ENCODE peak calls at places on chromosomes 3 and 15, in six cellular contexts. Y is neural crest cell; N is psoas muscle; J is bronchial epithelial cell; D is heart right ventricle; T is CD4-positive, alpha-beta T cell. M is an unnamed sample.

GRCh38 chr3:86954226-86954625 is 36.7 kb downstream of the VGLL3 start:
- DNase-seq in Y (no peak), N (no peak), J (peak), D (no peak), T (no peak), M (no peak)

GRCh38 chr3:122021037-122021436 is 1.0 kb downstream of the ILDR1 start:
- DNase-seq in Y (no peak), N (no peak), J (no peak), D (no peak), T (no peak), M (no peak)

GRCh38 chr15:49297584-49297983 is 125.5 kb upstream of the FGF7 start:
- DNase-seq in Y (no peak), N (no peak), J (no peak), D (no peak), T (no peak), M (no peak)

GRCh38 chr3:151559736-151560135 is 98.9 kb upstream of the IGSF10 start:
- DNase-seq in Y (no peak), N (no peak), J (no peak), D (no peak), T (no peak), M (no peak)

GRCh38 chr3:177574232-177574856 is 377.1 kb upstream of the TBL1XR1 start:
- DNase-seq in Y (peak), N (no peak), J (peak), D (no peak), T (no peak), M (no peak)

GRCh38 chr15:66653852-66654251 is 48.2 kb upstream of the SMAD6 start:
- DNase-seq in Y (no peak), N (no peak), J (no peak), D (no peak), T (no peak), M (no peak)

GRCh38 chr3:27986204-27986879 is 255.1 kb upstream of the CMC1 start:
- DNase-seq in Y (no peak), N (no peak), J (no peak), D (no peak), T (no peak), M (no peak)

GRCh38 chr3:131794766-131795381 is 239.9 kb downstream of the CPNE4 start:
- DNase-seq in Y (peak), N (no peak), J (peak), D (no peak), T (no peak), M (peak)

GRCh38 chr3:57582470-57583168 is 14.5 kb downstream of the ARF4 start:
- DNase-seq in Y (no peak), N (no peak), J (peak), D (no peak), T (no peak), M (no peak)

GRCh38 chr3:14496351-14496750 is 43.8 kb downstream of the GRIP2 start:
- DNase-seq in Y (no peak), N (no peak), J (no peak), D (no peak), T (no peak), M (no peak)

GRCh38 chr15:89860851-89861360 is 32.9 kb downstream of the AP3S2 start:
- DNase-seq in Y (no peak), N (no peak), J (no peak), D (no peak), T (no peak), M (no peak)

GRCh38 chr3:180275176-180275575 is 238.4 kb upstream of the PEX5L start:
- DNase-seq in Y (no peak), N (no peak), J (peak), D (no peak), T (no peak), M (no peak)

GRCh38 chr3:175103298-175103697 is 244.2 kb downstream of the NAALADL2 start:
- DNase-seq in Y (no peak), N (no peak), J (no peak), D (no peak), T (no peak), M (no peak)

GRCh38 chr15:40103124-40103858 is 5.4 kb downstream of the BMF start:
- DNase-seq in Y (no peak), N (peak), J (peak), D (peak), T (no peak), M (no peak)

GRCh38 chr3:14141144-14141543 is 16.3 kb downstream of the TMEM43 start:
- DNase-seq in Y (no peak), N (no peak), J (no peak), D (no peak), T (no peak), M (no peak)

GRCh38 chr15:57138260-57138895 is 219.9 kb downstream of the TCF12 start:
- DNase-seq in Y (peak), N (no peak), J (peak), D (no peak), T (no peak), M (no peak)

GRCh38 chr15:70113304-70113700 is 15.6 kb upstream of the TLE3 start:
- DNase-seq in Y (no peak), N (peak), J (no peak), D (peak), T (no peak), M (no peak)

GRCh38 chr3:120393252-120393651 is 44.1 kb upstream of the LRRC58 start:
- DNase-seq in Y (no peak), N (no peak), J (peak), D (no peak), T (no peak), M (no peak)

GRCh38 chr3:193816656-193817311 is 223.8 kb downstream of the OPA1 start:
- DNase-seq in Y (peak), N (peak), J (no peak), D (peak), T (no peak), M (no peak)

GRCh38 chr3:39166932-39167532 is 13.6 kb upstream of the CSRNP1 start:
- DNase-seq in Y (no peak), N (no peak), J (peak), D (no peak), T (no peak), M (no peak)

GRCh38 chr3:127831723-127832172 is 9.4 kb upstream of the MGLL start:
- DNase-seq in Y (peak), N (peak), J (no peak), D (peak), T (no peak), M (no peak)

GRCh38 chr3:187490366-187490765 is 122.2 kb downstream of the RTP4 start:
- DNase-seq in Y (no peak), N (no peak), J (no peak), D (no peak), T (no peak), M (no peak)

GRCh38 chr15:44584162-44584749 is 47.3 kb downstream of the EIF3J start:
- DNase-seq in Y (no peak), N (no peak), J (peak), D (peak), T (peak), M (no peak)

GRCh38 chr3:133054572-133054971 is 16.4 kb downstream of the TMEM108 start:
- DNase-seq in Y (no peak), N (no peak), J (no peak), D (no peak), T (no peak), M (no peak)

GRCh38 chr3:5013021-5013906 is 34.0 kb downstream of the BHLHE40 start:
- DNase-seq in Y (no peak), N (no peak), J (peak), D (no peak), T (no peak), M (no peak)

GRCh38 chr3:158683216-158683975 is 10.9 kb upstream of the LXN start:
- DNase-seq in Y (no peak), N (no peak), J (peak), D (no peak), T (no peak), M (no peak)

GRCh38 chr3:41819200-41819599 is 142.7 kb downstream of the ULK4 start:
- DNase-seq in Y (no peak), N (no peak), J (no peak), D (no peak), T (no peak), M (no peak)

GRCh38 chr15:64897345-64897985 is 14.2 kb upstream of the ANKDD1A start:
- DNase-seq in Y (no peak), N (peak), J (peak), D (peak), T (no peak), M (no peak)

GRCh38 chr3:153138267-153139210 is 23.5 kb upstream of the RAP2B start:
- DNase-seq in Y (no peak), N (peak), J (peak), D (no peak), T (no peak), M (peak)

GRCh38 chr3:147390589-147391569 is 15.5 kb downstream of the ZIC4 start:
- DNase-seq in Y (no peak), N (no peak), J (no peak), D (no peak), T (no peak), M (no peak)

GRCh38 chr3:132253262-132253878 is 63.8 kb upstream of the ACP3 start:
- DNase-seq in Y (peak), N (no peak), J (peak), D (no peak), T (no peak), M (peak)

GRCh38 chr3:138845771-138846173 is 11.0 kb upstream of the PIK3CB start:
- DNase-seq in Y (no peak), N (no peak), J (no peak), D (no peak), T (no peak), M (no peak)

DNA sequence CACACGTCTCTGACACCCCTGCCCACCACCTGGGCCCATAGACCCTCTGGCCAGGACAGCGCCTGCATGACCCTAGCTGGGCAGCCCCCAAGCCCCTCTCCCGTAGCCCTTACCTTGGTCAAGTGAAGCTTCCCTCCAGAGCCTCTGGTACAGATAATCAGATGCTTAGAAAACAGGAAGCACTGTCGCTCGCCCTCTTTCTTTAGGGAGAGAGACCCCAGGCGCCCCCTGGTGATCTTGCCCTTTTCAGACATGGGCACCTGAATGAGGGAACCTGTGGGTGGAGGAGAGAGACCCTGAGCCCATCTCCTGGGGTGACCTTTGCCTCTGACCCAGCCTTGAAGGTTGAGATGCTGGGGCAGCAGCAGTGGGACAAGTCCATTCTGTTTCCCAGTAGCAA is 65.4 kb downstream of the RASGRF1 start:
- DNase-seq in Y (no peak), N (no peak), J (no peak), D (no peak), T (no peak), M (no peak)
- TF ChIP-seq CTCF in Y (no peak), N (no peak), J (no peak), D (no peak), T (no peak), M (no peak)

GRCh38 chr3:191500892-191501291 is 39.9 kb downstream of the PYDC2 start:
- DNase-seq in Y (no peak), N (no peak), J (no peak), D (no peak), T (no peak), M (no peak)

GRCh38 chr3:191499307-191500125 is 38.6 kb downstream of the PYDC2 start:
- DNase-seq in Y (no peak), N (peak), J (peak), D (peak), T (no peak), M (no peak)

DNA sequence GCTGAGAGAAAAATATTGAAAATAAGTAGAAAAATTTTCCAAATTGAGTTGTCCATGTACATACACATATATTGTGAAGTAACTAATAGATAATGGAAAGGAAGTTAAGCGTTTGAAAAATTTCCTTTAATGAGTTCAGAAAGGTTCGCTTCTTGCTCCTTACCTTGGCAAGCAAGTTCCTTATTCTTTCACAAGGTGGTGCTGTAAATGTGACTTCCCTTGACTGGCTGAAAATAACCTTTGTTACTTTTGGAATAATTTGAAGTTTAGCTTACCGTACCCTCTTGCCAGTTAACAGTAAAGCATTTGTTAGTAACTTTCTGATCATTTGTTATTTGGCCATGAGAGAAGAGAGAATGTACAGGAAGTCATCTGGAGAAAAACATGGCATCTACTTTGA is 41.6 kb downstream of the PYDC2 start:
- DNase-seq in Y (no peak), N (no peak), J (peak), D (no peak), T (no peak), M (no peak)
- TF ChIP-seq CTCF in Y (peak), N (no peak), J (peak), D (no peak), T (no peak), M (no peak)

DNA sequence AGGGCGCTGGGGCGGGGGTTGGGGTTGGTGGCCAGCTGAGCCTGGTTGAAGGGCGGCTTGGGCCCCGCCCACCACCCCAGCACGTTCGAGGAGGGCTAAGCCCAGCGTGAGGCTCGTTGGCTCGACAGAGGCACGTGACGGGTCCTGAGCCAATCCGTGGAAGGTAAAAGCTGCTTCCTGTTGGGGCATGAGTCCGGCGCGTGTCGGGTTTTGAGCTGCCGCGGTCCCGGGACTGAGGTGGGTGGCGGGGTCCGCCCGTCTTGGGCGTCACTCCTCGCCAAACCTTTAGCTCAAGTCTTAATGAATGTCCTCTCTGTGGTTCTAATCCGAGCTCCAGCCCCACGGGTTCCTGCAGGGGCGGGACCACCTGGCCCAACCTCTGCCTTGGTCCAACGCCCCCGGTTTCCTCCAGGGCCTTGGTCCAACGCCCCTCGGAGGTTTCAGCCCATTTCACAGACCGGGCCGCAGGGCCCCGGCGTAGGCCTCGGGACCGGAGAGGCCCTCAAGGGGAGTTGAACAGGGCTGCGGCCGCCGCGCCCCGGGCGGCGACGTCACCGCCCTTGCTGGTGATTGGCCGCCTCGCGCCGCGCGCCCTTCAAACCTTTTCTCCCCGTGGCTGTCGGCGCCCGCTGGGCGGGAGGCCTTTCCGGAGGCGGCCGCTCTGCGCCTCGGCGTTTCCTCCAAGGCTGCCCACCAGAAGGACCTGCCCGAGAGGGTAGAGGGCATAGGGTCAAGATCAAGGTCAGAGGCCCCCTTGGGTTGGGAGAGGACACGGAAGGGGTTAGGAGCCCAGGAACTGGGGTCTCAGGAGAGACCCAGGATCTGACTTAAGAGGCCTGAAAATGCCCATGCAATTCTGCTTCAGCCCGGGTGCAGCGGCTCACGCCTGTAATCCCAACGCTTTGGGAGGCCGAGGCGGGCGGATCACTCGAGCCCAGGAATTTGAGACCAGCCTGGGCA is at the start of gene RCCD1:
- DNase-seq in Y (peak), N (peak), J (peak), D (peak), T (peak), M (peak)
- TF ChIP-seq CTCF in Y (peak), N (no peak), J (no peak), D (no peak), T (no peak), M (no peak)

DNA sequence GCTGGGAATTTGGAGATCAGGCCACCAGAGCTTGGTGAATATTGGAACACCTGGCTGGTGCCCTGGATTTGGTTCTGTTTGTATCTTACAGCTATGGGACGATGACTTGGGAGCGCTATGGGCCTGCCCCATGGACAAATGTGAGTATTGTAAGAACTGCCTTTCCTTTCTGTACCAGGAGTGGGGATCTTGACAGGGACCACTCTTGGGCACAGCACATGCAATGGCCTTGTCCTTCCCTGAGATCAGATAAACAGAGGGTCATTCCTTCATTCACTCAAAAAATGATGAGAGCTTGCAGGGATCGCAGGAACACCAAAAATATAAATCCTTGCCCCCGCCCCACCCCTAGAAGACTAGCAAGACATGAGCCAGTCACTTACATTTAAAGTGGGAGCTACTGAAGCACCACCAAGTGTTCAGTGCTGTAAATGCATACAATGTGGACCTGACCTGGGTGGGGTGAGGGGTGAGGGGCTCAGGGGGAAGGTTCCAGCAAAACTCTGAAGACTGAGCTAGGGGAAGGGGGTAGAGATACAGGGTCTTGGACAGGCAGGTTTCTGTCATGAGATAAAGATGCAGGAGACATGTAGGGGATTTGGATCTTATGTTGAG is 2.7 kb upstream of the CRELD1 start:
- DNase-seq in Y (no peak), N (no peak), J (no peak), D (no peak), T (no peak), M (no peak)
- TF ChIP-seq CTCF in Y (peak), N (no peak), J (no peak), D (no peak), T (no peak), M (peak)

DNA sequence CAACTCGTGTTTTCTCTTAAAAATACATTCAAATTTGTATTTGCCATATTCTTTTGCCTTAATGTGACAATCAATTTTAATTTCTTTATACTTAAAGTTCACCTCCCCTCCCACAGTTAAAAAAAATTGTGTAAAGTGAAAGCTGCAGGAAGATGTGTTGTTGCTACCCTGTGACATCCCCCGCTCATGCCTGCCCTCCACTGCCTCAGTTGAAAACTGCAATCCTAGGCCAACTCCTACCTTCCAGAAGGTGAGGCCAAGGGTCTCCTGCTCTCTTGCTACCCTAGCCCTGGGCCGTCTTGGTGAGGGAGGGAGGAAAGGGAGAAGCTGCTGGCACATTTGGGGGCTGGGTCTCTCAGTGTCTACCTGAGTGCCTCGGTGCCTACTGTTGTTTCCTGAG is 57.0 kb upstream of the CMTM7 start:
- DNase-seq in Y (no peak), N (no peak), J (peak), D (no peak), T (peak), M (peak)
- TF ChIP-seq CTCF in Y (peak), N (no peak), J (peak), D (peak), T (peak), M (peak)

DNA sequence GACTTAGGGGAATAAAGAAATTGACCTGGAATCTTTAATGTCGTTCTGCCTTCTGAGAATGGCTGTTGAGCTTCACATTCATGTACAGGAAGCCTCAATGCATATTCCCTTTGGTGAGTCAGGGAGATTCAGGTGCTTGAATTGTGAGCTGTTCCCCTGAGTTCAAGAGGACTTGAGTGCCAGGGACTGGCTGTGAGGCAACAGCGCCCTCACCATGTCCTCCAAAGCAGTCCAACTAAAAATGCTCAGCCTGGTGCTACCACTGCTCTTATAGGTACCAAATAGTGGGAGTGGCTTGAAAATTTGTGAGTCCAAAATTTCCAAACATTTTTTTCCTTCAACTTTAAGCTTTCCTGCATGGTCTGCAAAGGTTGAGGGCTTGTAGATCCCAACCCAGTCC is 54.1 kb downstream of the LEO1 start:
- DNase-seq in Y (no peak), N (no peak), J (peak), D (no peak), T (no peak), M (no peak)
- TF ChIP-seq CTCF in Y (peak), N (no peak), J (peak), D (no peak), T (no peak), M (peak)

M was measured in GM13976.